ENCODE peak calls at places on chromosomes 7 and 10, in six cellular contexts. M is foreskin keratinocyte, Q is GM06990, X is NCI-H82, B is foreskin fibroblast, Y is type B pancreatic cell. U is an unnamed sample.

GRCh38 chr7:68964060-68964459 is 634.2 kb upstream of the AUTS2 start:
- DNase-seq in Y (no peak), B (no peak), X (peak), Q (no peak), M (no peak), U (no peak)

GRCh38 chr7:155647734-155648133 is 3.3 kb downstream of the RBM33 start:
- DNase-seq in M (no peak), Y (no peak), B (no peak), Q (no peak), X (no peak), U (no peak)

GRCh38 chr7:68319061-68319460 is 1279.2 kb upstream of the AUTS2 start:
- DNase-seq in M (no peak), Y (no peak), B (no peak), X (peak), Q (no peak), U (no peak)

GRCh38 chr10:25641576-25641975 is 292.5 kb upstream of the MYO3A start:
- DNase-seq in Q (no peak), M (no peak), Y (no peak), B (no peak), X (no peak), U (no peak)

GRCh38 chr7:127226685-127227374 is 25.9 kb downstream of the GRM8 start:
- DNase-seq in X (no peak), B (no peak), M (no peak), Y (no peak), Q (no peak), U (no peak)

GRCh38 chr7:53428045-53428444 is 392.6 kb downstream of the POM121L12 start:
- DNase-seq in X (no peak), B (no peak), Y (no peak), Q (no peak), M (no peak), U (no peak)

GRCh38 chr7:88589915-88590314 is 169.6 kb upstream of the ZNF804B start:
- DNase-seq in Q (no peak), B (no peak), X (no peak), M (no peak), Y (no peak), U (no peak)

GRCh38 chr10:116723428-116724281 is 18.7 kb downstream of the HSPA12A start:
- DNase-seq in X (peak), B (no peak), Q (no peak), Y (no peak), M (no peak), U (no peak)

GRCh38 chr10:16967000-16967865 is 150.0 kb upstream of the RSU1 start:
- DNase-seq in M (no peak), Y (no peak), B (peak), X (no peak), Q (no peak), U (no peak)

GRCh38 chr10:6667679-6668270 is 87.7 kb upstream of the PRKCQ start:
- DNase-seq in B (peak), Y (no peak), Q (no peak), M (no peak), X (peak), U (peak)

GRCh38 chr7:16428672-16429071 is 7.3 kb upstream of the CRPPA start:
- DNase-seq in X (no peak), Q (no peak), B (peak), Y (no peak), M (no peak), U (no peak)

GRCh38 chr7:44065431-44066110 is at the start of gene PGAM2:
- DNase-seq in Q (no peak), M (no peak), Y (no peak), B (no peak), X (peak), U (no peak)

GRCh38 chr10:65518379-65518778 is 1407.5 kb upstream of the LRRTM3 start:
- DNase-seq in X (no peak), Q (no peak), B (no peak), M (no peak), Y (no peak), U (no peak)

GRCh38 chr7:1806354-1806753 is 136.3 kb downstream of the ELFN1 start:
- DNase-seq in Q (no peak), B (no peak), M (no peak), X (no peak), Y (peak), U (no peak)

GRCh38 chr10:75678527-75678926 is 247.1 kb downstream of the LRMDA start:
- DNase-seq in Y (no peak), Q (no peak), X (no peak), B (no peak), M (no peak), U (no peak)

GRCh38 chr7:10138087-10138854 is 835.4 kb upstream of the PHF14 start:
- DNase-seq in Q (no peak), B (no peak), X (peak), M (no peak), Y (no peak), U (no peak)

GRCh38 chr7:24889611-24890010 is 90.4 kb downstream of the OSBPL3 start:
- DNase-seq in Y (no peak), Q (no peak), B (no peak), X (no peak), M (no peak), U (no peak)

GRCh38 chr7:51645707-51646298 is 329.2 kb upstream of the COBL start:
- DNase-seq in B (no peak), M (no peak), Q (no peak), X (no peak), Y (no peak), U (no peak)

GRCh38 chr10:43347997-43348396 is 23.4 kb upstream of the FXYD4 start:
- DNase-seq in B (no peak), Y (no peak), X (no peak), M (peak), Q (no peak), U (no peak)

GRCh38 chr10:112677689-112678088 is 230.7 kb downstream of the VTI1A start:
- DNase-seq in M (no peak), B (no peak), Q (no peak), X (no peak), Y (no peak), U (no peak)

GRCh38 chr10:18786458-18786857 is 127.2 kb downstream of the ARL5B start:
- DNase-seq in X (no peak), Q (no peak), M (no peak), B (no peak), Y (no peak), U (no peak)

GRCh38 chr7:50317221-50317678 is 12.7 kb downstream of the IKZF1 start:
- DNase-seq in X (no peak), Y (no peak), M (no peak), B (no peak), Q (no peak), U (no peak)

GRCh38 chr10:26485150-26485941 is 47.2 kb downstream of the APBB1IP start:
- DNase-seq in B (peak), X (peak), Y (no peak), Q (no peak), M (no peak), U (no peak)

GRCh38 chr10:43865275-43866135 is 216.8 kb upstream of the ZNF32 start:
- DNase-seq in Y (peak), Q (no peak), M (no peak), B (no peak), X (no peak), U (no peak)

GRCh38 chr10:103184615-103185014 is 8.5 kb downstream of the NT5C2 start:
- DNase-seq in M (no peak), B (no peak), Y (no peak), Q (no peak), X (no peak), U (no peak)

GRCh38 chr10:86164912-86165311 is 201.7 kb downstream of the GRID1 start:
- DNase-seq in X (no peak), Y (no peak), M (no peak), B (no peak), Q (no peak), U (no peak)

GRCh38 chr10:117016271-117016670 is 11.3 kb upstream of the SHTN1 start:
- DNase-seq in M (no peak), Q (no peak), X (no peak), B (no peak), Y (no peak), U (no peak)

GRCh38 chr7:130896898-130897514 is 163.0 kb upstream of the KLF14 start:
- DNase-seq in M (no peak), X (peak), Y (no peak), B (peak), Q (peak), U (no peak)

U was measured in RWPE1.